ENCODE peak calls at places on chromosomes 6 and 20, in nine cellular contexts. E is body of pancreas, X is GM23338, W is cardiac muscle cell, J is neuronal stem cell, N is IMR-90, M is heart right ventricle, Q is breast epithelium, O is adrenal gland. F is an unnamed sample.

GRCh38 chr6:89270951-89271721 is 44.0 kb downstream of the GABRR2 start:
- DNase-seq in E (no peak), X (no peak), W (no peak), J (no peak), N (no peak), M (no peak), Q (no peak), O (peak; percentile 45), F (no peak)

GRCh38 chr6:108559884-108560462 is 744 bp upstream of the FOXO3 start:
- DNase-seq in E (peak; percentile 67), X (peak; percentile 90), W (peak; percentile 72), J (peak; percentile 73), N (peak; percentile 74), M (peak; percentile 70), Q (peak; percentile 78), O (peak; percentile 88), F (peak; percentile 86)

GRCh38 chr6:104855507-104855906 is 4.2 kb downstream of the HACE1 start:
- DNase-seq in E (no peak), X (no peak), W (no peak), J (no peak), N (peak; percentile 52), M (no peak), Q (no peak), O (no peak), F (no peak)

GRCh38 chr6:52400316-52401041 is 19.7 kb upstream of the EFHC1 start:
- DNase-seq in E (no peak), X (no peak), W (no peak), J (no peak), N (no peak), M (no peak), Q (no peak), O (no peak), F (no peak)

GRCh38 chr6:63598251-63599036 is 26.2 kb downstream of the LOC128125822 start:
- DNase-seq in E (peak; percentile 74), X (peak; percentile 87), W (peak; percentile 61), J (peak; percentile 60), N (peak; percentile 49), M (peak; percentile 63), Q (peak; percentile 58), O (peak; percentile 84), F (peak; percentile 65)

GRCh38 chr20:57553376-57554018 is 7.4 kb upstream of the PCK1 start:
- DNase-seq in E (no peak), X (no peak), W (no peak), J (no peak), N (no peak), M (no peak), Q (no peak), O (no peak), F (no peak)

GRCh38 chr20:46607191-46607848 is 43.9 kb downstream of the SLC13A3 start:
- DNase-seq in E (no peak), X (no peak), W (no peak), J (no peak), N (no peak), M (no peak), Q (no peak), O (no peak), F (no peak)

GRCh38 chr6:137870744-137871247 is 3.7 kb downstream of the TNFAIP3 start:
- DNase-seq in E (no peak), X (peak; percentile 28), W (no peak), J (no peak), N (peak; percentile 31), M (no peak), Q (no peak), O (no peak), F (peak; percentile 25)

GRCh38 chr6:33126101-33126714 is 50.4 kb downstream of the HLA-DPB1 start:
- DNase-seq in E (peak; percentile 63), X (peak; percentile 94), W (peak; percentile 78), J (no peak), N (peak; percentile 12), M (peak; percentile 71), Q (peak; percentile 72), O (peak; percentile 87), F (peak; percentile 76)

GRCh38 chr20:7853493-7853892 is 86.8 kb downstream of the HAO1 start:
- DNase-seq in E (no peak), X (no peak), W (no peak), J (no peak), N (no peak), M (no peak), Q (no peak), O (no peak), F (no peak)

GRCh38 chr20:38435555-38435939 is 419 bp upstream of the SNHG17 start:
- DNase-seq in E (no peak), X (no peak), W (no peak), J (no peak), N (peak; percentile 75), M (no peak), Q (no peak), O (no peak), F (no peak)

GRCh38 chr6:24882295-24882694 is 53.5 kb downstream of the RIPOR2 start:
- DNase-seq in E (no peak), X (no peak), W (no peak), J (no peak), N (peak; percentile 56), M (no peak), Q (no peak), O (no peak), F (no peak)
- H3K4me3 ChIP-seq in E (no peak overlapping the region), X (no peak overlapping the region), W (no peak overlapping the region), J (no peak overlapping the region), N (no peak overlapping the region), M (no peak overlapping the region), Q (no peak overlapping the region), O (no peak overlapping the region), F (no peak overlapping the region)

DNA sequence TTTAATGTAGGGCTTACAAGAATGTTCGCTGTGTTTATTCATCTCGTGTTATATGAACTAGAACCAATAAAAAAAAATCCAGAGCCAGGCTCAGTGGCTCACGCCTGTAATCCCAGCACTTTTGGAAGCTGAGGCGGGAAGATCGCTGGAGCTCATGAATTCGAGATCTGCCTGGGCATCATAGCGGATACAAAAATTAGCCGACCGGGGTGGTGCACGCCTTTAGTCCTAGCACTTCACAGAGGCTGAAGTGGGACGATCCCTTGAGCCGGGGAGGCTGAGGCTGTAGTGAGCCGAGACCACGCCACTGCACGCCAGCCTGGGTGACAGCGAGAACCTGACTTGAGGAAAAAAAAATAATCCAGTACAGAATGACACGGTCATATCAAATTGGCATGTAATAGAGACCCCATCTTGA is 46.2 kb downstream of the OR2B2 start:
- DNase-seq in E (no peak), X (peak; percentile 67), W (peak; percentile 29), J (no peak), N (no peak), M (no peak), Q (no peak), O (no peak), F (peak; percentile 35)
- H3K27me3 ChIP-seq in E (no peaks in the 10 kb centered on the region), X (no peaks in the 10 kb centered on the region), W (no peaks in the 10 kb centered on the region), J (no peaks in the 10 kb centered on the region), N (no peaks in the 10 kb centered on the region), M (peaks cover 37% of the 10 kb centered on the region), Q (peaks cover 29% of the 10 kb centered on the region), O (peaks cover 21% of the 10 kb centered on the region), F (no peaks in the 10 kb centered on the region)

GRCh38 chr6:96925290-96925687 is 761 bp downstream of the KLHL32 start:
- DNase-seq in E (no peak), X (no peak), W (no peak), J (no peak), N (no peak), M (no peak), Q (no peak), O (no peak), F (no peak)
- H3K4me3 ChIP-seq in E (peak overlapping the region; percentile 34), X (peak overlapping the region; percentile 92), W (peak overlapping the region; percentile 47), J (peak overlapping the region; percentile 74), N (no peak overlapping the region), M (peak overlapping the region; percentile 65), Q (peak overlapping the region; percentile 62), O (peak overlapping the region; percentile 78), F (peak overlapping the region; percentile 75)

GRCh38 chr6:43765776-43766175 is 4.2 kb upstream of the VEGFA start:
- DNase-seq in E (no peak), X (no peak), W (no peak), J (no peak), N (no peak), M (no peak), Q (no peak), O (no peak), F (no peak)

GRCh38 chr6:43767553-43768505 is 2.2 kb upstream of the VEGFA start:
- DNase-seq in E (peak; percentile 43), X (no peak), W (no peak), J (no peak), N (no peak), M (no peak), Q (no peak), O (no peak), F (no peak)

GRCh38 chr6:43768506-43768860 is 1.5 kb upstream of the VEGFA start:
- DNase-seq in E (peak; percentile 9), X (no peak), W (no peak), J (no peak), N (no peak), M (no peak), Q (no peak), O (no peak), F (no peak)

GRCh38 chr6:43766426-43766825 is 3.6 kb upstream of the VEGFA start:
- DNase-seq in E (no peak), X (no peak), W (no peak), J (no peak), N (no peak), M (no peak), Q (no peak), O (no peak), F (no peak)

DNA sequence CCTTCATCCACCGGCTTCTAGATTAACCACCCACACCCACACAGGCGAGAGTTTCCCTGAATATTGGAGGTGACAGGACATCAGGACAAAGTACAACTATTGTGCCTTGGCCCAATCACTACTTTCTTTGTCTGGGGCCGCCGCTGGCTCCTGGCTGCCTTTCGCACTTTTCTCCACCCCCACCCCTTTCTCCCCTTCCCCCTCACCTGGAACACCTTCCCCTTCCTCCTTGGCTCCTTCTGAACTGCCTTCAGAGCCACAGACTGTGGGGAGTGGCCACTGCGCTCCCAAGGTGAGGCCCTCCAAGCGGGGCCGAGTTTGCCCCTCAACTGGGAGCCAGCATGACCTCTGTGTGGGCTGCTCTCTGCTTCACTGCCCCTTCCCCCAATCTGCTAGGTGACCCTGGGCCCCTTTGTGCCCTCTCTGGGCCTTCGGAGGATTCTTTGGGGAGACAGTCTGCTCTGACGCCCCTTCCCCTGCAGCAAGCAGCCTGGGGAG is 3.0 kb upstream of the VEGFA start:
- DNase-seq in E (peak; percentile 28), X (peak; percentile 36), W (no peak), J (no peak), N (no peak), M (no peak), Q (no peak), O (no peak), F (no peak)
- H3K27me3 ChIP-seq in E (no peaks in the 10 kb centered on the region), X (no peaks in the 10 kb centered on the region), W (no peaks in the 10 kb centered on the region), J (no peaks in the 10 kb centered on the region), N (peaks cover under 1% of the 10 kb centered on the region), M (no peaks in the 10 kb centered on the region), Q (no peaks in the 10 kb centered on the region), O (no peaks in the 10 kb centered on the region), F (no peaks in the 10 kb centered on the region)

GRCh38 chr6:164025180-164025579 is 610.7 kb downstream of the QKI start:
- DNase-seq in E (no peak), X (no peak), W (no peak), J (no peak), N (no peak), M (no peak), Q (no peak), O (no peak), F (no peak)
- H3K4me3 ChIP-seq in E (no peak overlapping the region), X (no peak overlapping the region), W (no peak overlapping the region), J (no peak overlapping the region), N (no peak overlapping the region), M (no peak overlapping the region), Q (no peak overlapping the region), O (no peak overlapping the region), F (no peak overlapping the region)